ENCODE peak calls at places on chromosomes 16 and 17, in six cellular contexts. One of them, this sample, is unnamed.

GRCh38 chr17:17511293-17511741 is 15.1 kb upstream of the RASD1 start:
- DNase-seq in Ammon's horn: no peak
- DNase-seq in IMR-90: no peak
- DNase-seq in cardiac septum: peak; percentile 60
- DNase-seq in effector CD4-positive, alpha-beta T cell: no peak
- DNase-seq in epithelial cell of prostate: no peak
- DNase-seq in this sample: no peak

GRCh38 chr17:47718634-47719405 is 14.2 kb upstream of the TBX21 start:
- DNase-seq in Ammon's horn: no peak
- DNase-seq in IMR-90: no peak
- DNase-seq in cardiac septum: no peak
- DNase-seq in effector CD4-positive, alpha-beta T cell: no peak
- DNase-seq in epithelial cell of prostate: no peak
- DNase-seq in this sample: no peak

GRCh38 chr16:10613771-10614485 is 33.5 kb upstream of the EMP2 start:
- DNase-seq in Ammon's horn: no peak
- DNase-seq in IMR-90: no peak
- DNase-seq in cardiac septum: no peak
- DNase-seq in effector CD4-positive, alpha-beta T cell: no peak
- DNase-seq in epithelial cell of prostate: no peak
- DNase-seq in this sample: no peak

GRCh38 chr16:2385441-2385840 is 43.8 kb upstream of the CCNF start:
- DNase-seq in Ammon's horn: no peak
- DNase-seq in IMR-90: peak; percentile 27
- DNase-seq in cardiac septum: no peak
- DNase-seq in effector CD4-positive, alpha-beta T cell: no peak
- DNase-seq in epithelial cell of prostate: peak; percentile 67
- DNase-seq in this sample: no peak

GRCh38 chr16:56793504-56793903 is 63.6 kb downstream of the NUP93 start:
- DNase-seq in Ammon's horn: no peak
- DNase-seq in IMR-90: peak; percentile 51
- DNase-seq in cardiac septum: no peak
- DNase-seq in effector CD4-positive, alpha-beta T cell: no peak
- DNase-seq in epithelial cell of prostate: no peak
- DNase-seq in this sample: no peak

GRCh38 chr17:13024526-13025263 is 6.9 kb upstream of the ELAC2 start:
- DNase-seq in Ammon's horn: peak; percentile 71
- DNase-seq in IMR-90: peak; percentile 52
- DNase-seq in cardiac septum: peak; percentile 81
- DNase-seq in effector CD4-positive, alpha-beta T cell: peak; percentile 56
- DNase-seq in epithelial cell of prostate: no peak
- DNase-seq in this sample: peak; percentile 74

GRCh38 chr17:15432807-15433547 is 34.4 kb downstream of the CDRT4 start:
- DNase-seq in Ammon's horn: no peak
- DNase-seq in IMR-90: peak; percentile 93
- DNase-seq in cardiac septum: no peak
- DNase-seq in effector CD4-positive, alpha-beta T cell: no peak
- DNase-seq in epithelial cell of prostate: no peak
- DNase-seq in this sample: peak; percentile 71

GRCh38 chr16:13453938-13454553 is 465.9 kb upstream of the ERCC4 start:
- DNase-seq in Ammon's horn: peak; percentile 21
- DNase-seq in IMR-90: no peak
- DNase-seq in cardiac septum: no peak
- DNase-seq in effector CD4-positive, alpha-beta T cell: no peak
- DNase-seq in epithelial cell of prostate: no peak
- DNase-seq in this sample: no peak

GRCh38 chr16:88478115-88478514 is 25.0 kb downstream of the ZFPM1 start:
- DNase-seq in Ammon's horn: no peak
- DNase-seq in IMR-90: no peak
- DNase-seq in cardiac septum: no peak
- DNase-seq in effector CD4-positive, alpha-beta T cell: peak; percentile 37
- DNase-seq in epithelial cell of prostate: no peak
- DNase-seq in this sample: no peak

GRCh38 chr17:74893936-74894671 is 671 bp upstream of the FADS6 start:
- DNase-seq in Ammon's horn: no peak
- DNase-seq in IMR-90: no peak
- DNase-seq in cardiac septum: no peak
- DNase-seq in effector CD4-positive, alpha-beta T cell: no peak
- DNase-seq in epithelial cell of prostate: no peak
- DNase-seq in this sample: no peak

GRCh38 chr17:67605259-67605912 is 112.3 kb upstream of the NOL11 start:
- DNase-seq in Ammon's horn: peak; percentile 73
- DNase-seq in IMR-90: no peak
- DNase-seq in cardiac septum: no peak
- DNase-seq in effector CD4-positive, alpha-beta T cell: no peak
- DNase-seq in epithelial cell of prostate: no peak
- DNase-seq in this sample: peak; percentile 27

GRCh38 chr17:73813201-73813600 is 169.0 kb upstream of the SDK2 start:
- DNase-seq in Ammon's horn: no peak
- DNase-seq in IMR-90: no peak
- DNase-seq in cardiac septum: no peak
- DNase-seq in effector CD4-positive, alpha-beta T cell: no peak
- DNase-seq in epithelial cell of prostate: no peak
- DNase-seq in this sample: no peak

GRCh38 chr17:50180066-50180465 is 14.3 kb downstream of the SGCA start:
- DNase-seq in Ammon's horn: no peak
- DNase-seq in IMR-90: no peak
- DNase-seq in cardiac septum: no peak
- DNase-seq in effector CD4-positive, alpha-beta T cell: no peak
- DNase-seq in epithelial cell of prostate: no peak
- DNase-seq in this sample: no peak

GRCh38 chr16:152141-153128 is at the start of gene HBZ:
- DNase-seq in Ammon's horn: no peak
- DNase-seq in IMR-90: no peak
- DNase-seq in cardiac septum: no peak
- DNase-seq in effector CD4-positive, alpha-beta T cell: no peak
- DNase-seq in epithelial cell of prostate: no peak
- DNase-seq in this sample: no peak

GRCh38 chr16:46929378-46930332 is 43.8 kb downstream of the DNAJA2 start:
- DNase-seq in Ammon's horn: peak; percentile 88
- DNase-seq in IMR-90: peak; percentile 45
- DNase-seq in cardiac septum: peak; percentile 83
- DNase-seq in effector CD4-positive, alpha-beta T cell: peak; percentile 45
- DNase-seq in epithelial cell of prostate: no peak
- DNase-seq in this sample: peak; percentile 65

GRCh38 chr16:19771040-19771439 is 53.0 kb downstream of the IQCK start:
- DNase-seq in Ammon's horn: no peak
- DNase-seq in IMR-90: no peak
- DNase-seq in cardiac septum: no peak
- DNase-seq in effector CD4-positive, alpha-beta T cell: no peak
- DNase-seq in epithelial cell of prostate: no peak
- DNase-seq in this sample: no peak

GRCh38 chr17:31586946-31587345 is 195.5 kb downstream of the RAB11FIP4 start:
- DNase-seq in Ammon's horn: no peak
- DNase-seq in IMR-90: no peak
- DNase-seq in cardiac septum: no peak
- DNase-seq in effector CD4-positive, alpha-beta T cell: no peak
- DNase-seq in epithelial cell of prostate: no peak
- DNase-seq in this sample: no peak

GRCh38 chr16:31453255-31454204 is 5.8 kb upstream of the ARMC5 start:
- DNase-seq in Ammon's horn: no peak
- DNase-seq in IMR-90: peak; percentile 36
- DNase-seq in cardiac septum: no peak
- DNase-seq in effector CD4-positive, alpha-beta T cell: no peak
- DNase-seq in epithelial cell of prostate: no peak
- DNase-seq in this sample: no peak

GRCh38 chr16:68074850-68075249 is 10.3 kb upstream of the NFATC3 start:
- DNase-seq in Ammon's horn: no peak
- DNase-seq in IMR-90: no peak
- DNase-seq in cardiac septum: no peak
- DNase-seq in effector CD4-positive, alpha-beta T cell: no peak
- DNase-seq in epithelial cell of prostate: no peak
- DNase-seq in this sample: no peak

GRCh38 chr17:60473788-60474187 is 51.5 kb downstream of the CHCT1 start:
- DNase-seq in Ammon's horn: no peak
- DNase-seq in IMR-90: peak; percentile 64
- DNase-seq in cardiac septum: no peak
- DNase-seq in effector CD4-positive, alpha-beta T cell: no peak
- DNase-seq in epithelial cell of prostate: no peak
- DNase-seq in this sample: peak; percentile 17

GRCh38 chr16:11349599-11350276 is 4.5 kb downstream of the RMI2 start:
- DNase-seq in Ammon's horn: peak; percentile 71
- DNase-seq in IMR-90: peak; percentile 92
- DNase-seq in cardiac septum: no peak
- DNase-seq in effector CD4-positive, alpha-beta T cell: no peak
- DNase-seq in epithelial cell of prostate: peak; percentile 39
- DNase-seq in this sample: peak; percentile 13

GRCh38 chr16:85479972-85480726 is 133.0 kb upstream of the GSE1 start:
- DNase-seq in Ammon's horn: no peak
- DNase-seq in IMR-90: no peak
- DNase-seq in cardiac septum: no peak
- DNase-seq in effector CD4-positive, alpha-beta T cell: no peak
- DNase-seq in epithelial cell of prostate: no peak
- DNase-seq in this sample: no peak

GRCh38 chr17:60601443-60602384 is 1.7 kb downstream of the PPM1D start:
- DNase-seq in Ammon's horn: peak; percentile 82
- DNase-seq in IMR-90: peak; percentile 81
- DNase-seq in cardiac septum: no peak
- DNase-seq in effector CD4-positive, alpha-beta T cell: peak; percentile 27
- DNase-seq in epithelial cell of prostate: no peak
- DNase-seq in this sample: peak; percentile 80